ENCODE peak calls at places on chromosomes 2 and 18, in seven cellular contexts. One of them, this sample, is unnamed.

GRCh38 chr18:73594749-73595148 is 552.9 kb downstream of the FBXO15 start:
- DNase-seq in endodermal cell: no peak
- DNase-seq in mammary epithelial cell: no peak
- DNase-seq in foreskin keratinocyte: no peak
- DNase-seq in CD8-positive, alpha-beta T cell: no peak
- DNase-seq in left lung: no peak
- DNase-seq in neural progenitor cell: no peak
- DNase-seq in this sample: no peak

GRCh38 chr2:11357428-11357972 is 13.1 kb upstream of the ROCK2 start:
- DNase-seq in neural progenitor cell: no peak
- DNase-seq in endodermal cell: no peak
- DNase-seq in left lung: no peak
- DNase-seq in mammary epithelial cell: no peak
- DNase-seq in foreskin keratinocyte: no peak
- DNase-seq in CD8-positive, alpha-beta T cell: no peak
- DNase-seq in this sample: no peak

GRCh38 chr2:190769258-190769657 is 111.4 kb upstream of the GLS start:
- DNase-seq in left lung: no peak
- DNase-seq in foreskin keratinocyte: no peak
- DNase-seq in mammary epithelial cell: no peak
- DNase-seq in CD8-positive, alpha-beta T cell: no peak
- DNase-seq in neural progenitor cell: no peak
- DNase-seq in endodermal cell: no peak
- DNase-seq in this sample: no peak

GRCh38 chr2:121490734-121491133 is 39.9 kb upstream of the RNU4ATAC start:
- DNase-seq in CD8-positive, alpha-beta T cell: no peak
- DNase-seq in endodermal cell: no peak
- DNase-seq in foreskin keratinocyte: no peak
- DNase-seq in neural progenitor cell: no peak
- DNase-seq in left lung: no peak
- DNase-seq in mammary epithelial cell: no peak
- DNase-seq in this sample: no peak

GRCh38 chr2:68913359-68913758 is 39.3 kb downstream of the GKN2 start:
- DNase-seq in endodermal cell: no peak
- DNase-seq in left lung: no peak
- DNase-seq in foreskin keratinocyte: no peak
- DNase-seq in mammary epithelial cell: no peak
- DNase-seq in neural progenitor cell: no peak
- DNase-seq in CD8-positive, alpha-beta T cell: no peak
- DNase-seq in this sample: no peak

GRCh38 chr2:136208682-136209081 is 90.7 kb upstream of the CXCR4 start:
- DNase-seq in left lung: no peak
- DNase-seq in foreskin keratinocyte: no peak
- DNase-seq in CD8-positive, alpha-beta T cell: no peak
- DNase-seq in endodermal cell: no peak
- DNase-seq in mammary epithelial cell: no peak
- DNase-seq in neural progenitor cell: no peak
- DNase-seq in this sample: no peak

GRCh38 chr2:239223029-239223329 is 177.8 kb downstream of the HDAC4 start:
- DNase-seq in CD8-positive, alpha-beta T cell: no peak
- DNase-seq in foreskin keratinocyte: no peak
- DNase-seq in endodermal cell: no peak
- DNase-seq in mammary epithelial cell: no peak
- DNase-seq in left lung: no peak
- DNase-seq in neural progenitor cell: no peak
- DNase-seq in this sample: no peak

GRCh38 chr2:197090713-197091367 is 164.3 kb upstream of the PGAP1 start:
- DNase-seq in neural progenitor cell: no peak
- DNase-seq in foreskin keratinocyte: no peak
- DNase-seq in endodermal cell: no peak
- DNase-seq in left lung: no peak
- DNase-seq in CD8-positive, alpha-beta T cell: no peak
- DNase-seq in mammary epithelial cell: no peak
- DNase-seq in this sample: no peak

GRCh38 chr2:222272446-222273035 is 26.3 kb downstream of the PAX3 start:
- DNase-seq in CD8-positive, alpha-beta T cell: no peak
- DNase-seq in mammary epithelial cell: no peak
- DNase-seq in foreskin keratinocyte: no peak
- DNase-seq in endodermal cell: no peak
- DNase-seq in neural progenitor cell: peak; percentile 74
- DNase-seq in left lung: no peak
- DNase-seq in this sample: no peak

GRCh38 chr2:170917219-170917851 is 11.7 kb upstream of the GORASP2 start:
- DNase-seq in CD8-positive, alpha-beta T cell: no peak
- DNase-seq in mammary epithelial cell: no peak
- DNase-seq in left lung: no peak
- DNase-seq in endodermal cell: peak; percentile 96
- DNase-seq in foreskin keratinocyte: no peak
- DNase-seq in neural progenitor cell: peak; percentile 86
- DNase-seq in this sample: no peak

GRCh38 chr2:206616141-206616540 is 26.1 kb upstream of the FAM237A start:
- DNase-seq in left lung: no peak
- DNase-seq in mammary epithelial cell: no peak
- DNase-seq in CD8-positive, alpha-beta T cell: no peak
- DNase-seq in foreskin keratinocyte: no peak
- DNase-seq in neural progenitor cell: no peak
- DNase-seq in endodermal cell: no peak
- DNase-seq in this sample: peak; percentile 20

GRCh38 chr2:172021955-172022354 is 22.2 kb downstream of the METAP1D start:
- DNase-seq in left lung: no peak
- DNase-seq in neural progenitor cell: peak; percentile 32
- DNase-seq in CD8-positive, alpha-beta T cell: no peak
- DNase-seq in endodermal cell: peak; percentile 47
- DNase-seq in mammary epithelial cell: no peak
- DNase-seq in foreskin keratinocyte: no peak
- DNase-seq in this sample: no peak

GRCh38 chr2:119197529-119198266 is 25.9 kb upstream of the STEAP3 start:
- DNase-seq in neural progenitor cell: no peak
- DNase-seq in endodermal cell: no peak
- DNase-seq in CD8-positive, alpha-beta T cell: no peak
- DNase-seq in left lung: no peak
- DNase-seq in foreskin keratinocyte: no peak
- DNase-seq in mammary epithelial cell: no peak
- DNase-seq in this sample: no peak

GRCh38 chr2:226699321-226699720 is 100.3 kb downstream of the IRS1 start:
- DNase-seq in left lung: no peak
- DNase-seq in CD8-positive, alpha-beta T cell: no peak
- DNase-seq in mammary epithelial cell: no peak
- DNase-seq in neural progenitor cell: no peak
- DNase-seq in endodermal cell: no peak
- DNase-seq in foreskin keratinocyte: no peak
- DNase-seq in this sample: no peak

GRCh38 chr2:26607698-26608097 is 33.5 kb downstream of the CIB4 start:
- DNase-seq in endodermal cell: no peak
- DNase-seq in CD8-positive, alpha-beta T cell: no peak
- DNase-seq in neural progenitor cell: no peak
- DNase-seq in foreskin keratinocyte: no peak
- DNase-seq in left lung: no peak
- DNase-seq in mammary epithelial cell: no peak
- DNase-seq in this sample: no peak

GRCh38 chr18:48486762-48487161 is 52.1 kb upstream of the CTIF start:
- DNase-seq in foreskin keratinocyte: no peak
- DNase-seq in neural progenitor cell: no peak
- DNase-seq in left lung: no peak
- DNase-seq in mammary epithelial cell: no peak
- DNase-seq in CD8-positive, alpha-beta T cell: no peak
- DNase-seq in endodermal cell: no peak
- DNase-seq in this sample: no peak

GRCh38 chr2:236291911-236292310 is 27.7 kb upstream of the ASB18 start:
- DNase-seq in endodermal cell: no peak
- DNase-seq in CD8-positive, alpha-beta T cell: no peak
- DNase-seq in foreskin keratinocyte: no peak
- DNase-seq in left lung: no peak
- DNase-seq in mammary epithelial cell: no peak
- DNase-seq in neural progenitor cell: no peak
- DNase-seq in this sample: no peak

GRCh38 chr18:4453712-4454547 is 1.2 kb downstream of the DLGAP1 start:
- DNase-seq in left lung: no peak
- DNase-seq in mammary epithelial cell: no peak
- DNase-seq in CD8-positive, alpha-beta T cell: no peak
- DNase-seq in endodermal cell: peak; percentile 87
- DNase-seq in neural progenitor cell: peak; percentile 76
- DNase-seq in foreskin keratinocyte: no peak
- DNase-seq in this sample: no peak

DNA sequence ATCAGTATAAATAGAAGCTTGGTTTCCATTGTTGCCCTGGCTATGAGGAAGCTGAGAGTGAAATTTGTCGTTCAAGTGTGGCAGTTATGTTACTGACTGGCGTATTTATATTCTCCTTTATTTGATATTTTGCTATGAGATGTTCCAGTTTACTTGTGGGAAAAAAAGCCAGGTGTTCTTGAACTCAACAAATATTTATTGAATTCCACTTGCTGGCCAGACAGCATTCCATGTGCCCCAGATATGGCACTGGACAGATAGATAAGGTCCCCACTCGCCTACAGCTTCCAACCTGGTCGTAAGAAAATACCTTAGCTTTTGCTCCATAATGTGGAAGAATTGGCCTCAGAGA is 44.7 kb downstream of the NEDD4L start:
- DNase-seq in neural progenitor cell: no peak
- DNase-seq in foreskin keratinocyte: no peak
- DNase-seq in mammary epithelial cell: no peak
- DNase-seq in CD8-positive, alpha-beta T cell: no peak
- DNase-seq in left lung: no peak
- DNase-seq in endodermal cell: no peak
- DNase-seq in this sample: no peak
- H3K27ac ChIP-seq in neural progenitor cell: no peak overlapping the region
- H3K27ac ChIP-seq in foreskin keratinocyte: no peak overlapping the region
- H3K27ac ChIP-seq in mammary epithelial cell: peak overlapping the region; percentile 17
- H3K27ac ChIP-seq in CD8-positive, alpha-beta T cell: no peak overlapping the region
- H3K27ac ChIP-seq in left lung: peak overlapping the region; percentile 42
- H3K27ac ChIP-seq in endodermal cell: no peak overlapping the region
- H3K27ac ChIP-seq in this sample: peak overlapping the region; percentile 63

GRCh38 chr18:55249572-55249971 is 290.3 kb upstream of the CCDC68 start:
- DNase-seq in CD8-positive, alpha-beta T cell: no peak
- DNase-seq in foreskin keratinocyte: no peak
- DNase-seq in neural progenitor cell: no peak
- DNase-seq in left lung: no peak
- DNase-seq in endodermal cell: no peak
- DNase-seq in mammary epithelial cell: no peak
- DNase-seq in this sample: no peak
- H3K27ac ChIP-seq in CD8-positive, alpha-beta T cell: no peak overlapping the region
- H3K27ac ChIP-seq in foreskin keratinocyte: no peak overlapping the region
- H3K27ac ChIP-seq in neural progenitor cell: no peak overlapping the region
- H3K27ac ChIP-seq in left lung: no peak overlapping the region
- H3K27ac ChIP-seq in endodermal cell: no peak overlapping the region
- H3K27ac ChIP-seq in mammary epithelial cell: no peak overlapping the region
- H3K27ac ChIP-seq in this sample: no peak overlapping the region

GRCh38 chr2:235026137-235026536 is 74.3 kb downstream of the SH3BP4 start:
- DNase-seq in foreskin keratinocyte: peak; percentile 98
- DNase-seq in mammary epithelial cell: peak; percentile 99
- DNase-seq in left lung: no peak
- DNase-seq in neural progenitor cell: no peak
- DNase-seq in CD8-positive, alpha-beta T cell: no peak
- DNase-seq in endodermal cell: peak; percentile 44
- DNase-seq in this sample: peak; percentile 92
- H3K27ac ChIP-seq in foreskin keratinocyte: peak overlapping the region; percentile 99
- H3K27ac ChIP-seq in mammary epithelial cell: peak overlapping the region; percentile 99
- H3K27ac ChIP-seq in left lung: no peak overlapping the region
- H3K27ac ChIP-seq in neural progenitor cell: no peak overlapping the region
- H3K27ac ChIP-seq in CD8-positive, alpha-beta T cell: no peak overlapping the region
- H3K27ac ChIP-seq in endodermal cell: no peak overlapping the region
- H3K27ac ChIP-seq in this sample: peak overlapping the region; percentile 100

GRCh38 chr2:98013407-98014042 is 17.8 kb upstream of the TMEM131 start:
- DNase-seq in left lung: no peak
- DNase-seq in foreskin keratinocyte: no peak
- DNase-seq in CD8-positive, alpha-beta T cell: no peak
- DNase-seq in mammary epithelial cell: peak; percentile 46
- DNase-seq in neural progenitor cell: no peak
- DNase-seq in endodermal cell: peak; percentile 41
- DNase-seq in this sample: no peak
- H3K27ac ChIP-seq in left lung: no peak overlapping the region
- H3K27ac ChIP-seq in foreskin keratinocyte: no peak overlapping the region
- H3K27ac ChIP-seq in CD8-positive, alpha-beta T cell: no peak overlapping the region
- H3K27ac ChIP-seq in mammary epithelial cell: no peak overlapping the region
- H3K27ac ChIP-seq in neural progenitor cell: no peak overlapping the region
- H3K27ac ChIP-seq in endodermal cell: no peak overlapping the region
- H3K27ac ChIP-seq in this sample: no peak overlapping the region

GRCh38 chr2:233479616-233480489 is 86.7 kb downstream of the USP40 start:
- DNase-seq in endodermal cell: no peak
- DNase-seq in mammary epithelial cell: no peak
- DNase-seq in neural progenitor cell: no peak
- DNase-seq in foreskin keratinocyte: no peak
- DNase-seq in CD8-positive, alpha-beta T cell: no peak
- DNase-seq in left lung: no peak
- DNase-seq in this sample: no peak
- H3K27ac ChIP-seq in endodermal cell: no peak overlapping the region
- H3K27ac ChIP-seq in mammary epithelial cell: no peak overlapping the region
- H3K27ac ChIP-seq in neural progenitor cell: no peak overlapping the region
- H3K27ac ChIP-seq in foreskin keratinocyte: no peak overlapping the region
- H3K27ac ChIP-seq in CD8-positive, alpha-beta T cell: no peak overlapping the region
- H3K27ac ChIP-seq in left lung: peak overlapping the region; percentile 64
- H3K27ac ChIP-seq in this sample: peak overlapping the region; percentile 86

DNA sequence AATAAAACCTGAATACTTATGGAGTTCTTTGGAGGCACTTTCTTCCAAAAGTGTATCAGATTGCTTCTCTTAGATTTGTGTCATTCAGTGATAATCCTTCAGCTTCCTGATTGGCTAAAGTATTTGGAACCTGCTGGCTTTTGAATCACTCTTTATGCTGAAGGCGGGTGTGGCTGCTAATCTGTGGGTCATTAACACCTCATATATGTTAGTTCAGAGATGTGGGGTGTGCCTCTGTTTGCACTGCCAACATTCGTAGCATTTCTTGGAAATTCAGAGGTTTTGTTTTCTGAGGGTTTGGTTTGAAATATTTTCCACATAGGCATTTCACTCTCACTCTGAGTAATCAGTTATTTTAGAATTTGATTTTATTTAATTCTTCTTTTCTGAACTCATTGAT is 1604.5 kb upstream of the ACVR2A start:
- DNase-seq in endodermal cell: peak; percentile 64
- DNase-seq in left lung: no peak
- DNase-seq in CD8-positive, alpha-beta T cell: no peak
- DNase-seq in foreskin keratinocyte: no peak
- DNase-seq in neural progenitor cell: no peak
- DNase-seq in mammary epithelial cell: no peak
- DNase-seq in this sample: no peak
- H3K27ac ChIP-seq in endodermal cell: no peak overlapping the region
- H3K27ac ChIP-seq in left lung: no peak overlapping the region
- H3K27ac ChIP-seq in CD8-positive, alpha-beta T cell: no peak overlapping the region
- H3K27ac ChIP-seq in foreskin keratinocyte: no peak overlapping the region
- H3K27ac ChIP-seq in neural progenitor cell: no peak overlapping the region
- H3K27ac ChIP-seq in mammary epithelial cell: no peak overlapping the region
- H3K27ac ChIP-seq in this sample: no peak overlapping the region

GRCh38 chr2:232877940-232878511 is 8.0 kb downstream of the SNORC start:
- DNase-seq in left lung: no peak
- DNase-seq in foreskin keratinocyte: no peak
- DNase-seq in mammary epithelial cell: no peak
- DNase-seq in neural progenitor cell: no peak
- DNase-seq in endodermal cell: no peak
- DNase-seq in CD8-positive, alpha-beta T cell: no peak
- DNase-seq in this sample: no peak
- H3K27ac ChIP-seq in left lung: no peak overlapping the region
- H3K27ac ChIP-seq in foreskin keratinocyte: no peak overlapping the region
- H3K27ac ChIP-seq in mammary epithelial cell: no peak overlapping the region
- H3K27ac ChIP-seq in neural progenitor cell: no peak overlapping the region
- H3K27ac ChIP-seq in endodermal cell: no peak overlapping the region
- H3K27ac ChIP-seq in CD8-positive, alpha-beta T cell: no peak overlapping the region
- H3K27ac ChIP-seq in this sample: no peak overlapping the region